ENCODE peak calls at places on chromosomes 16 and 17, in six cellular contexts. Y is HepG2, N is HCT116, D is SK-N-SH, G is H1, M is GM12878. Q is an unnamed sample.

GRCh38 chr16:69761983-69762842 is at the start of gene WWP2:
- DNase-seq in Y (peak; percentile 77), G (peak; percentile 54), M (peak; percentile 34), D (peak; percentile 93), N (peak; percentile 49), Q (peak; percentile 88)

GRCh38 chr17:68497885-68498319 is 14.3 kb upstream of the PRKAR1A start:
- DNase-seq in G (no peak), Y (no peak), M (peak; percentile 94), N (no peak), D (no peak), Q (no peak)

GRCh38 chr17:83196973-83197880 is 117.8 kb downstream of the METRNL start:
- DNase-seq in D (no peak), M (no peak), N (no peak), Y (no peak), G (no peak), Q (no peak)

GRCh38 chr17:57044976-57045867 is 39.8 kb upstream of the AKAP1 start:
- DNase-seq in N (no peak), M (no peak), D (peak; percentile 63), Y (no peak), G (no peak), Q (no peak)

GRCh38 chr16:61074324-61074723 is 961.9 kb downstream of the CDH8 start:
- DNase-seq in Y (no peak), N (no peak), M (no peak), D (no peak), G (no peak), Q (no peak)

GRCh38 chr17:54992797-54993639 is 24.5 kb downstream of the STXBP4 start:
- DNase-seq in G (no peak), D (peak; percentile 59), N (peak; percentile 53), Y (peak; percentile 65), M (no peak), Q (peak; percentile 75)

GRCh38 chr17:59238904-59239303 is 18.6 kb downstream of the GDPD1 start:
- DNase-seq in Y (no peak), M (no peak), N (no peak), D (no peak), G (no peak), Q (no peak)

GRCh38 chr16:5867250-5867649 is 769.7 kb upstream of the EEF2KMT start:
- DNase-seq in D (no peak), G (no peak), Y (no peak), M (no peak), N (no peak), Q (no peak)

GRCh38 chr16:29254676-29255495 is 151.6 kb downstream of the NPIPB11 start:
- DNase-seq in Y (no peak), D (no peak), M (no peak), N (no peak), G (no peak), Q (no peak)

GRCh38 chr16:58306327-58306726 is 11.5 kb upstream of the PRSS54 start:
- DNase-seq in D (no peak), Y (peak; percentile 15), M (no peak), G (no peak), N (peak; percentile 26), Q (peak; percentile 17)

GRCh38 chr17:45579529-45580495 is 89.3 kb upstream of the PLEKHM1 start:
- DNase-seq in M (no peak), G (no peak), N (no peak), D (no peak), Y (no peak), Q (no peak)

GRCh38 chr17:74840989-74841666 is 18.6 kb downstream of the GRIN2C start:
- DNase-seq in N (no peak), G (no peak), Y (peak; percentile 28), D (no peak), M (no peak), Q (no peak)

GRCh38 chr17:74768069-74768762 is 7.9 kb downstream of the NAT9 start:
- DNase-seq in Y (no peak), N (no peak), D (peak; percentile 52), M (no peak), G (no peak), Q (no peak)

GRCh38 chr17:19508327-19508867 is 25.3 kb upstream of the SLC47A1 start:
- DNase-seq in D (peak; percentile 75), Y (no peak), M (no peak), N (no peak), G (no peak), Q (no peak)

GRCh38 chr17:46163929-46164594 is 29.2 kb downstream of the KANSL1 start:
- DNase-seq in G (no peak), N (no peak), M (no peak), Y (no peak), D (no peak), Q (no peak)

GRCh38 chr17:50710025-50710424 is 2.3 kb upstream of the ANKRD40 start:
- DNase-seq in G (no peak), Y (no peak), N (no peak), M (no peak), D (no peak), Q (no peak)

GRCh38 chr17:74454197-74455024 is 12.0 kb upstream of the CD300A start:
- DNase-seq in N (peak; percentile 66), G (no peak), Y (peak; percentile 80), M (no peak), D (no peak), Q (no peak)

GRCh38 chr17:63354251-63354650 is 91.9 kb downstream of the CYB561 start:
- DNase-seq in Y (no peak), N (no peak), G (no peak), D (no peak), M (no peak), Q (no peak)

GRCh38 chr16:9820481-9821246 is 361.6 kb downstream of the GRIN2A start:
- DNase-seq in G (peak; percentile 62), Y (no peak), M (no peak), N (no peak), D (no peak), Q (no peak)

GRCh38 chr17:6755731-6756184 is at the start of gene XAF1:
- DNase-seq in Y (no peak), N (no peak), G (no peak), M (peak; percentile 40), D (no peak), Q (no peak)

GRCh38 chr16:57013902-57014301 is 24.5 kb downstream of the NLRC5 start:
- DNase-seq in N (no peak), M (no peak), Y (no peak), D (no peak), G (no peak), Q (no peak)
- TF ChIP-seq JUND in N (no peak), M (no peak), Y (no peak), D (no peak), G (no peak), Q (no peak)

GRCh38 chr17:81259058-81259605 is 20.0 kb downstream of the NDUFAF8 start:
- DNase-seq in G (no peak), Y (no peak), M (no peak), D (no peak), N (no peak), Q (no peak)

GRCh38 chr17:81256616-81257015 is 17.5 kb downstream of the NDUFAF8 start:
- DNase-seq in M (no peak), D (no peak), Y (no peak), G (no peak), N (no peak), Q (no peak)

GRCh38 chr17:81254955-81255717 is 16.0 kb downstream of the NDUFAF8 start:
- DNase-seq in N (no peak), D (no peak), M (no peak), Y (peak; percentile 45), G (peak; percentile 21), Q (no peak)

GRCh38 chr17:81258292-81258691 is 19.2 kb downstream of the NDUFAF8 start:
- DNase-seq in Y (no peak), M (no peak), G (no peak), D (peak; percentile 95), N (no peak), Q (no peak)

DNA sequence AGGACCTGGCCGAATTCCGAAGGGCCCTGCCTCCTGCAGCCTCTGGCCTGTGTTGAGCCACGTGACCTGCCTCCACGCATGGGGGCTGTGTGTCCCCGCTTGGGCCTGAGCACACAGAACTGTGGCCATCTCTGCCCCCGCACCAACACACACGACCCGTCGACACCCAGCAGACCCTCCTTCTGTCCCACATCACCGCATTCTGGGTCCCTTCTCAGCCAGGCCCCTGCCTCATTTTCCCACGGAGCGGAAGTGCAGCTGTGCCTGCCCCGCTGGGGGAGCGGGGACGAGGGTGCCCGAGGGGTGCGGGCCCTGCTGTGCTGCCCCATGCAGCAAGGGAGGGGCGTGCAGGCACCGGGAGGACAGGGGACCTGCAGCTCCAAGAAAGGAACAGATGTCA is 18.4 kb downstream of the NDUFAF8 start:
- DNase-seq in D (no peak), G (no peak), N (no peak), Y (no peak), M (no peak), Q (no peak)
- TF ChIP-seq JUND in D (no peak), G (no peak), N (no peak), Y (no peak), M (no peak), Q (no peak)

GRCh38 chr16:46765050-46765449 is 16.9 kb upstream of the MYLK3 start:
- DNase-seq in D (no peak), N (no peak), M (no peak), Y (no peak), G (no peak), Q (no peak)

GRCh38 chr16:46774743-46775177 is 26.6 kb upstream of the MYLK3 start:
- DNase-seq in N (no peak), M (peak; percentile 60), Y (no peak), D (no peak), G (no peak), Q (no peak)

GRCh38 chr16:46772463-46772862 is 24.3 kb upstream of the MYLK3 start:
- DNase-seq in G (no peak), N (no peak), Y (no peak), D (no peak), M (no peak), Q (no peak)

GRCh38 chr16:46763147-46763546 is 15.0 kb upstream of the MYLK3 start:
- DNase-seq in D (no peak), M (no peak), N (no peak), G (no peak), Y (no peak), Q (no peak)

DNA sequence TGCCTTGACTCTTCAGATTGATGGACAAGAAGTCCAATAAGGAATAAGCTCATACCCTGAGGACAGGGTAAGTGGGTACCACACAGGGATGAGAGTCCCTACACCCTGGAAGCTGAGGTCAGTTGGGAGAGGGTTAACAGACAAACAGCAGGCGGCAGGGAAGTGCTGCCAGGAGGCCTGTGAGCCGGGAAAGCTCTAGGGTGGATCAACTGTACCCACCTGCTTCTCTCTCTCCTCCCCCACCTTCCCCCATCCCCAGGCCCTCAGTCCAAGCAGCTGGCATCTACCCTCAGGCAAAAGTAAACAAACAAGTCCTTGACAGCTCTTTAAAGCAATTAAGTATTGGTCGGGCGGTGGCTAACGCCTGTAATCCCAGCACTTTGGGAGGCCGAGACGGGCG is 20.7 kb upstream of the MYLK3 start:
- DNase-seq in D (no peak), M (no peak), G (no peak), Y (no peak), N (no peak), Q (peak; percentile 29)
- TF ChIP-seq JUND in D (no peak), M (no peak), G (no peak), Y (no peak), N (no peak), Q (no peak)

DNA sequence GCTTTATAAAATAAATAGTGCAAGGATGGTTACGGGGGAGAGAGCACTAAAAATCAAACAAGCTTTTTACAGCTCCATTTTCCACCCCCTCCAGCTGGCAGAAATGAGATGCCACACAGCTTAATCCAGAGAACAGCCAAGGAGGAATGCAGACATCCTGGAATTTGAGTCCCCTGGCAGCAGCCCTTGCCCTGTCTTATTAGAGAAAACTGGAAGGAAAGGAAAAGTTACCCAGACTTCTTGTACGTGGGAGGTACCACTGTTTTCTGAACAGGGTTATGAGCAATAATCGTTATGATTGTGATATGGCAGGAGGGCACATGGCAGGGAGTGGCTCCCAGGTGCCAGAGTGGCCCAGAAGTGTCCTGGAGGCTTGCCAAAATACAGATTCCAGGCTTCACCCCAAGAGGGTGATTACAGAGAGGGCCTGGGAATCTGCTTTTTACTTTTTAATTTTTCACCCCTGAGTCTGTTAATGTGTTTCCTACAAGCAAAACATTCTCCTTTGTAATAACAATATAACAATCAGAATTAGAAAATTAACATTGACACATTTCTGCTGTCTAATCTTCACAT is 212.2 kb downstream of the SNX29 start:
- DNase-seq in M (no peak), Y (no peak), G (no peak), D (no peak), N (no peak), Q (peak; percentile 47)
- TF ChIP-seq JUND in M (no peak), Y (no peak), G (no peak), D (no peak), N (no peak), Q (no peak)

Q was measured in T47D.